ENCODE peak calls at places on chromosomes 4 and X, in four cellular contexts. One of them, this sample, is unnamed.

GRCh38 chr4:163866728-163867313 is 372.3 kb downstream of the TMA16 start:
- DNase-seq in heart left ventricle: no peak
- DNase-seq in nephron progenitor cell: no peak
- DNase-seq in NCI-H2081: no peak
- DNase-seq in this sample: peak; percentile 84

GRCh38 chr4:23237771-23238170 is 545.0 kb downstream of the GBA3 start:
- DNase-seq in heart left ventricle: peak; percentile 19
- DNase-seq in nephron progenitor cell: no peak
- DNase-seq in NCI-H2081: no peak
- DNase-seq in this sample: no peak

GRCh38 chr4:99821918-99822503 is 5.4 kb downstream of the DAPP1 start:
- DNase-seq in heart left ventricle: no peak
- DNase-seq in nephron progenitor cell: no peak
- DNase-seq in NCI-H2081: no peak
- DNase-seq in this sample: no peak

GRCh38 chr4:177182728-177183127 is 126.9 kb upstream of the NEIL3 start:
- DNase-seq in heart left ventricle: no peak
- DNase-seq in nephron progenitor cell: no peak
- DNase-seq in NCI-H2081: no peak
- DNase-seq in this sample: no peak

GRCh38 chrX:70087857-70088256 is 25.6 kb downstream of the OTUD6A start:
- DNase-seq in heart left ventricle: peak; percentile 6
- DNase-seq in nephron progenitor cell: no peak
- DNase-seq in NCI-H2081: no peak
- DNase-seq in this sample: peak; percentile 40

GRCh38 chr4:113181289-113182007 is 132.0 kb downstream of the ANK2 start:
- DNase-seq in heart left ventricle: peak; percentile 32
- DNase-seq in nephron progenitor cell: no peak
- DNase-seq in NCI-H2081: no peak
- DNase-seq in this sample: peak; percentile 11

GRCh38 chr4:175290401-175290800 is 372.2 kb downstream of the ADAM29 start:
- DNase-seq in heart left ventricle: no peak
- DNase-seq in nephron progenitor cell: no peak
- DNase-seq in NCI-H2081: no peak
- DNase-seq in this sample: no peak

GRCh38 chr4:96164814-96165351 is 325.0 kb downstream of the PDHA2 start:
- DNase-seq in heart left ventricle: no peak
- DNase-seq in nephron progenitor cell: no peak
- DNase-seq in NCI-H2081: no peak
- DNase-seq in this sample: peak; percentile 40

GRCh38 chr4:37549003-37549402 is 137.2 kb downstream of the RELL1 start:
- DNase-seq in heart left ventricle: no peak
- DNase-seq in nephron progenitor cell: no peak
- DNase-seq in NCI-H2081: no peak
- DNase-seq in this sample: peak; percentile 74

GRCh38 chrX:26138043-26138442 is at the start of gene MAGEB18:
- DNase-seq in heart left ventricle: no peak
- DNase-seq in nephron progenitor cell: peak; percentile 2
- DNase-seq in NCI-H2081: no peak
- DNase-seq in this sample: no peak

GRCh38 chr4:46946914-46947313 is 37.9 kb upstream of the COX7B2 start:
- DNase-seq in heart left ventricle: no peak
- DNase-seq in nephron progenitor cell: no peak
- DNase-seq in NCI-H2081: no peak
- DNase-seq in this sample: peak; percentile 17

GRCh38 chrX:28520786-28521185 is 66.5 kb upstream of the IL1RAPL1 start:
- DNase-seq in heart left ventricle: no peak
- DNase-seq in nephron progenitor cell: no peak
- DNase-seq in NCI-H2081: no peak
- DNase-seq in this sample: peak; percentile 71

This sample was measured in epithelial cell of esophagus.